ENCODE peak calls at places on chromosomes 13 and 19, in nine cellular contexts. O is Peyer's patch, T is uterus, Q is endothelial cell of umbilical vein, Y is stomach, H is adrenal gland, R is tibial nerve, X is HCT116, B is H54. S is an unnamed sample.
A peak's percentile ranks its signal among the peaks of the same experiment; 100 is the strongest.

GRCh38 chr13:99425485-99426341 is 75.6 kb upstream of the TM9SF2 start:
- DNase-seq in R (no peak), H (no peak), Y (peak; percentile 37), X (no peak), T (no peak), Q (no peak), B (no peak), O (no peak), S (peak; percentile 41)

GRCh38 chr13:32857689-32858088 is 158.5 kb upstream of the KL start:
- DNase-seq in Q (no peak), B (no peak), Y (no peak), R (no peak), T (no peak), H (no peak), X (no peak), O (no peak), S (no peak)

GRCh38 chr19:11435833-11436313 is 438 bp downstream of the PRKCSH start:
- DNase-seq in Y (no peak), R (no peak), B (no peak), Q (no peak), H (peak; percentile 52), O (peak; percentile 63), X (no peak), T (no peak), S (peak; percentile 47)

GRCh38 chr13:20053016-20053415 is 94.5 kb downstream of the ZMYM2 start:
- DNase-seq in T (no peak), X (no peak), Y (no peak), R (no peak), H (peak; percentile 88), Q (no peak), O (no peak), B (no peak), S (no peak)

GRCh38 chr19:50551034-50551712 is 17.1 kb downstream of the LRRC4B start:
- DNase-seq in T (no peak), H (no peak), Q (no peak), R (no peak), O (no peak), B (no peak), Y (no peak), X (no peak), S (no peak)

GRCh38 chr19:30304540-30304939 is 67.6 kb upstream of the ZNF536 start:
- DNase-seq in R (no peak), X (no peak), H (no peak), T (no peak), B (no peak), O (peak; percentile 29), Y (no peak), Q (no peak), S (no peak)

GRCh38 chr19:39408392-39409206 is 2.0 kb downstream of the ZFP36 start:
- DNase-seq in X (peak; percentile 68), B (no peak), H (peak; percentile 49), Y (no peak), R (no peak), Q (peak; percentile 32), O (no peak), T (peak; percentile 43), S (peak; percentile 66)

GRCh38 chr13:43785681-43786471 is 896 bp downstream of the ENOX1 start:
- DNase-seq in O (peak; percentile 60), X (no peak), Q (peak; percentile 53), R (peak; percentile 51), Y (peak; percentile 70), B (peak; percentile 44), H (peak; percentile 76), T (peak; percentile 86), S (peak; percentile 65)

GRCh38 chr13:112771877-112772538 is 82.2 kb downstream of the ATP11A start:
- DNase-seq in Y (peak; percentile 67), H (no peak), T (no peak), O (no peak), Q (no peak), B (no peak), X (no peak), R (no peak), S (no peak)

GRCh38 chr19:4077800-4078683 is 11.3 kb upstream of the ZBTB7A start:
- DNase-seq in O (peak; percentile 84), Y (peak; percentile 63), B (no peak), T (peak; percentile 72), X (no peak), R (peak; percentile 73), Q (peak; percentile 25), H (peak; percentile 54), S (peak; percentile 73)

GRCh38 chr19:43763473-43763939 is 8.7 kb upstream of the SMG9 start:
- DNase-seq in Y (no peak), H (peak; percentile 56), X (no peak), Q (peak; percentile 27), T (no peak), R (no peak), O (no peak), B (no peak), S (no peak)

GRCh38 chr13:90968510-90968909 is 379.0 kb upstream of the MIR17HG start:
- DNase-seq in R (no peak), O (no peak), H (no peak), X (peak; percentile 4), T (no peak), Q (no peak), Y (no peak), B (no peak), S (no peak)

GRCh38 chr13:97344250-97345175 is 89.5 kb upstream of the RAP2A start:
- DNase-seq in H (peak; percentile 55), O (no peak), Y (peak; percentile 62), R (peak; percentile 24), Q (peak; percentile 78), B (peak; percentile 26), X (peak; percentile 49), T (peak; percentile 63), S (peak; percentile 68)

GRCh38 chr13:77489566-77490337 is 45.8 kb upstream of the SCEL start:
- DNase-seq in Q (no peak), R (no peak), O (no peak), Y (no peak), X (no peak), B (no peak), H (no peak), T (no peak), S (no peak)

GRCh38 chr13:77500094-77500493 is 35.4 kb upstream of the SCEL start:
- DNase-seq in B (no peak), Y (no peak), Q (no peak), R (no peak), O (no peak), T (no peak), H (no peak), X (no peak), S (no peak)

GRCh38 chr13:77492982-77493381 is 42.5 kb upstream of the SCEL start:
- DNase-seq in R (no peak), Q (peak; percentile 96), O (no peak), Y (no peak), T (no peak), X (peak; percentile 23), H (no peak), B (no peak), S (no peak)

GRCh38 chr13:77494226-77494625 is 41.3 kb upstream of the SCEL start:
- DNase-seq in Q (peak; percentile 55), T (no peak), B (no peak), X (no peak), O (no peak), H (no peak), Y (no peak), R (no peak), S (no peak)
- TF ChIP-seq POLR2A in Q (no peak), T (no peak), B (no peak), X (no peak), O (no peak), H (no peak), Y (no peak), R (no peak), S (no peak)

GRCh38 chr19:41264581-41265375 is 606 bp downstream of the HNRNPUL1 start:
- DNase-seq in B (peak; percentile 38), Q (peak; percentile 30), T (peak; percentile 55), X (no peak), O (no peak), R (no peak), Y (peak; percentile 43), H (peak; percentile 72), S (peak; percentile 70)

GRCh38 chr19:41261474-41262190 is 2.5 kb upstream of the HNRNPUL1 start:
- DNase-seq in R (no peak), X (no peak), H (no peak), B (no peak), O (no peak), Y (no peak), Q (no peak), T (no peak), S (no peak)

GRCh38 chr19:41265376-41266153 is 1.4 kb downstream of the HNRNPUL1 start:
- DNase-seq in H (peak; percentile 35), Q (peak; percentile 34), B (no peak), X (no peak), R (no peak), O (peak; percentile 57), Y (peak; percentile 27), T (no peak), S (no peak)

GRCh38 chr19:41263042-41263849 is 926 bp upstream of the HNRNPUL1 start:
- DNase-seq in T (peak; percentile 62), Q (no peak), Y (peak; percentile 66), B (no peak), O (peak; percentile 79), X (no peak), R (peak; percentile 53), H (peak; percentile 81), S (peak; percentile 61)

GRCh38 chr19:41263850-41264580 is at the start of gene HNRNPUL1:
- DNase-seq in B (peak; percentile 98), X (peak; percentile 100), Y (peak; percentile 98), Q (peak; percentile 100), R (peak; percentile 97), T (peak; percentile 99), H (peak; percentile 100), O (peak; percentile 99), S (peak; percentile 99)
- TF ChIP-seq POLR2A in B (peak; percentile 39), X (no peak), Y (no peak), Q (peak; percentile 10), R (peak; percentile 65), T (peak; percentile 41), H (no peak), O (no peak), S (peak; percentile 19)

DNA sequence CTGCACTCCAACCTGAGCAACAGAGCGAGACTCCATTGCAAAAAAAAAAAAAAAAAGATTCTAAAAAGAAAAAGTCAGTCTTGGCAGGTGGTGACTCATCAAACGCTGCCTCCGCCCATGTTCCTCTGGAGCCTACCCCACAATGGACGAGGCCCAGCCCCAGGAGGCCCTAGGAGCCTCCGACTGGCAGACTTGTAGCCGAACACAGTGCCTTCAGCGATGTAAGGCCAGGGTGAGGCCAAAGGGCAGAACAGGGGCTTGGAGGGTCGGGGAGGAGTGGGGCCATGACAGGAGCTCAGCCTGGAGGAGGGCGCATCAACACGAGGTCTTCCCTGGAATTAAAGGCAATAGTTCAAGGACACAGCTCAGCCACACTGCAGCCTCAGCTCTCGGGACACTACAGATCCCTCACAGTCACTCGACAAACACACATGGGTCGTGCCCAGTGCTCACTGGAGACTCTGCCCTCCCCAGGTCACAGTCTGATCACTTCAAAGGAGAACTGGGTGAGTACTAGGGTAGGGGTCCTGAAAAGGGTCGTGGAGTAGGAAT is 5.1 kb downstream of the USE1 start:
- DNase-seq in O (peak; percentile 60), B (peak; percentile 67), Q (peak; percentile 35), Y (no peak), H (peak; percentile 85), T (peak; percentile 55), R (no peak), X (no peak), S (no peak)
- TF ChIP-seq POLR2A in O (no peak), B (no peak), Q (no peak), Y (no peak), H (no peak), T (no peak), R (no peak), X (no peak), S (no peak)

DNA sequence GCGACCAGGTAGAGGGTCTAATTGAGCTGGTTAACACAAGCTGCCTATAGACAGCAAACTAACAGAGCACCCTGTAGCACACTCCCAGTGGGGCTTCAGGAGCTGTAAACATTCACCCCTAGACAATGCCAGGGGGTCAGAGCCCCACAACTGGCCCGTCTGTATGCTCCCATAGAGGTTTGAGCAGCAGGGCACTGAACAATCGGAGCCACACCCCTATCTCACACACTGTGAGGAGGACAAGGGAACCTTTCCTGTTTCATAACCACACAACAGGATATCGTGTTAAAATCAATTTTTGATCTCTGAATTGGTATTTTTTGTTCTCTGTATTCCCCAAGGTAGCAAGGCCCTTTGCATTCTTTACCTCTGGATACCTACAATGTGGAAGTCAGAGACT is 266.1 kb downstream of the SPRY2 start:
- DNase-seq in Y (no peak), T (no peak), O (no peak), Q (no peak), R (no peak), H (no peak), X (no peak), B (no peak), S (peak; percentile 54)
- TF ChIP-seq POLR2A in Y (no peak), T (no peak), O (no peak), Q (no peak), R (no peak), H (no peak), X (no peak), B (no peak), S (no peak)

S was measured in right lobe of liver.